ENCODE peak calls at places on chromosomes 12 and 14, in ten cellular contexts. One of them, this sample, is unnamed.

GRCh38 chr12:6635375-6635855 is 344 bp downstream of the LPAR5 start:
- DNase-seq in sigmoid colon: no peak
- DNase-seq in A549: no peak
- DNase-seq in tibial nerve: no peak
- DNase-seq in HCT116: no peak
- DNase-seq in heart left ventricle: no peak
- DNase-seq in NB4: peak; percentile 78
- DNase-seq in IMR-90: no peak
- DNase-seq in ovary: no peak
- DNase-seq in right lobe of liver: no peak
- DNase-seq in this sample: no peak

GRCh38 chr12:104720346-104721064 is 237.6 kb downstream of the SLC41A2 start:
- DNase-seq in sigmoid colon: no peak
- DNase-seq in A549: no peak
- DNase-seq in tibial nerve: no peak
- DNase-seq in HCT116: no peak
- DNase-seq in heart left ventricle: no peak
- DNase-seq in NB4: no peak
- DNase-seq in IMR-90: peak; percentile 47
- DNase-seq in ovary: no peak
- DNase-seq in right lobe of liver: no peak
- DNase-seq in this sample: no peak

GRCh38 chr14:72559669-72560068 is 334.2 kb downstream of the DPF3 start:
- DNase-seq in sigmoid colon: no peak
- DNase-seq in A549: no peak
- DNase-seq in tibial nerve: no peak
- DNase-seq in HCT116: no peak
- DNase-seq in heart left ventricle: no peak
- DNase-seq in NB4: no peak
- DNase-seq in IMR-90: no peak
- DNase-seq in ovary: no peak
- DNase-seq in right lobe of liver: no peak
- DNase-seq in this sample: no peak

GRCh38 chr12:31973818-31974217 is 14.6 kb downstream of the RESF1 start:
- DNase-seq in sigmoid colon: no peak
- DNase-seq in A549: no peak
- DNase-seq in tibial nerve: no peak
- DNase-seq in HCT116: no peak
- DNase-seq in heart left ventricle: no peak
- DNase-seq in NB4: no peak
- DNase-seq in IMR-90: no peak
- DNase-seq in ovary: no peak
- DNase-seq in right lobe of liver: no peak
- DNase-seq in this sample: no peak

GRCh38 chr12:3600039-3600720 is 109.2 kb downstream of the PRMT8 start:
- DNase-seq in sigmoid colon: no peak
- DNase-seq in A549: no peak
- DNase-seq in tibial nerve: no peak
- DNase-seq in HCT116: no peak
- DNase-seq in heart left ventricle: no peak
- DNase-seq in NB4: no peak
- DNase-seq in IMR-90: no peak
- DNase-seq in ovary: no peak
- DNase-seq in right lobe of liver: no peak
- DNase-seq in this sample: no peak

GRCh38 chr14:88554458-88555286 is at the start of gene PTPN21:
- DNase-seq in sigmoid colon: peak; percentile 88
- DNase-seq in A549: peak; percentile 62
- DNase-seq in tibial nerve: peak; percentile 57
- DNase-seq in HCT116: no peak
- DNase-seq in heart left ventricle: peak; percentile 85
- DNase-seq in NB4: peak; percentile 58
- DNase-seq in IMR-90: peak; percentile 64
- DNase-seq in ovary: peak; percentile 82
- DNase-seq in right lobe of liver: peak; percentile 87
- DNase-seq in this sample: peak; percentile 83

GRCh38 chr12:45615268-45615667 is 114.2 kb upstream of the ARID2 start:
- DNase-seq in sigmoid colon: no peak
- DNase-seq in A549: no peak
- DNase-seq in tibial nerve: no peak
- DNase-seq in HCT116: no peak
- DNase-seq in heart left ventricle: no peak
- DNase-seq in NB4: peak; percentile 33
- DNase-seq in IMR-90: peak; percentile 81
- DNase-seq in ovary: no peak
- DNase-seq in right lobe of liver: no peak
- DNase-seq in this sample: no peak

GRCh38 chr12:71438670-71439361 is 782 bp upstream of the LGR5 start:
- DNase-seq in sigmoid colon: no peak
- DNase-seq in A549: no peak
- DNase-seq in tibial nerve: no peak
- DNase-seq in HCT116: no peak
- DNase-seq in heart left ventricle: no peak
- DNase-seq in NB4: no peak
- DNase-seq in IMR-90: no peak
- DNase-seq in ovary: no peak
- DNase-seq in right lobe of liver: no peak
- DNase-seq in this sample: no peak

GRCh38 chr14:102594514-102595175 is 2.2 kb downstream of the RCOR1 start:
- DNase-seq in sigmoid colon: peak; percentile 81
- DNase-seq in A549: peak; percentile 93
- DNase-seq in tibial nerve: peak; percentile 77
- DNase-seq in HCT116: peak; percentile 63
- DNase-seq in heart left ventricle: peak; percentile 62
- DNase-seq in NB4: peak; percentile 88
- DNase-seq in IMR-90: peak; percentile 69
- DNase-seq in ovary: peak; percentile 56
- DNase-seq in right lobe of liver: peak; percentile 58
- DNase-seq in this sample: peak; percentile 42

GRCh38 chr14:93986972-93987371 is 10.1 kb upstream of the CCDC197 start:
- DNase-seq in sigmoid colon: no peak
- DNase-seq in A549: no peak
- DNase-seq in tibial nerve: no peak
- DNase-seq in HCT116: no peak
- DNase-seq in heart left ventricle: no peak
- DNase-seq in NB4: no peak
- DNase-seq in IMR-90: no peak
- DNase-seq in ovary: no peak
- DNase-seq in right lobe of liver: no peak
- DNase-seq in this sample: no peak

GRCh38 chr12:109458771-109459208 is 18.3 kb downstream of the KCTD10 start:
- DNase-seq in sigmoid colon: no peak
- DNase-seq in A549: no peak
- DNase-seq in tibial nerve: no peak
- DNase-seq in HCT116: no peak
- DNase-seq in heart left ventricle: no peak
- DNase-seq in NB4: no peak
- DNase-seq in IMR-90: peak; percentile 74
- DNase-seq in ovary: no peak
- DNase-seq in right lobe of liver: no peak
- DNase-seq in this sample: no peak

GRCh38 chr12:57592551-57593165 is 1.7 kb downstream of the PIP4K2C start:
- DNase-seq in sigmoid colon: no peak
- DNase-seq in A549: no peak
- DNase-seq in tibial nerve: no peak
- DNase-seq in HCT116: no peak
- DNase-seq in heart left ventricle: no peak
- DNase-seq in NB4: no peak
- DNase-seq in IMR-90: peak; percentile 30
- DNase-seq in ovary: no peak
- DNase-seq in right lobe of liver: no peak
- DNase-seq in this sample: no peak

GRCh38 chr12:124758266-124759200 is 105.1 kb downstream of the SCARB1 start:
- DNase-seq in sigmoid colon: no peak
- DNase-seq in A549: no peak
- DNase-seq in tibial nerve: no peak
- DNase-seq in HCT116: no peak
- DNase-seq in heart left ventricle: no peak
- DNase-seq in NB4: no peak
- DNase-seq in IMR-90: no peak
- DNase-seq in ovary: no peak
- DNase-seq in right lobe of liver: no peak
- DNase-seq in this sample: no peak

GRCh38 chr12:113325938-113326337 is 9.0 kb downstream of the SLC8B1 start:
- DNase-seq in sigmoid colon: peak; percentile 78
- DNase-seq in A549: no peak
- DNase-seq in tibial nerve: no peak
- DNase-seq in HCT116: no peak
- DNase-seq in heart left ventricle: peak; percentile 48
- DNase-seq in NB4: no peak
- DNase-seq in IMR-90: peak; percentile 75
- DNase-seq in ovary: no peak
- DNase-seq in right lobe of liver: no peak
- DNase-seq in this sample: peak; percentile 46

GRCh38 chr14:27075503-27075902 is 477.7 kb upstream of the NOVA1 start:
- DNase-seq in sigmoid colon: no peak
- DNase-seq in A549: no peak
- DNase-seq in tibial nerve: no peak
- DNase-seq in HCT116: no peak
- DNase-seq in heart left ventricle: no peak
- DNase-seq in NB4: no peak
- DNase-seq in IMR-90: no peak
- DNase-seq in ovary: no peak
- DNase-seq in right lobe of liver: no peak
- DNase-seq in this sample: no peak

GRCh38 chr12:14554281-14555008 is 13.2 kb downstream of the PLBD1 start:
- DNase-seq in sigmoid colon: peak; percentile 87
- DNase-seq in A549: no peak
- DNase-seq in tibial nerve: peak; percentile 64
- DNase-seq in HCT116: peak; percentile 13
- DNase-seq in heart left ventricle: peak; percentile 88
- DNase-seq in NB4: peak; percentile 26
- DNase-seq in IMR-90: no peak
- DNase-seq in ovary: peak; percentile 42
- DNase-seq in right lobe of liver: peak; percentile 71
- DNase-seq in this sample: peak; percentile 36

GRCh38 chr14:57189070-57189469 is 79.6 kb downstream of the EXOC5 start:
- DNase-seq in sigmoid colon: no peak
- DNase-seq in A549: peak; percentile 6
- DNase-seq in tibial nerve: no peak
- DNase-seq in HCT116: peak; percentile 15
- DNase-seq in heart left ventricle: no peak
- DNase-seq in NB4: peak; percentile 8
- DNase-seq in IMR-90: peak; percentile 11
- DNase-seq in ovary: no peak
- DNase-seq in right lobe of liver: no peak
- DNase-seq in this sample: no peak

GRCh38 chr14:52467515-52468266 is 84.6 kb downstream of the TXNDC16 start:
- DNase-seq in sigmoid colon: no peak
- DNase-seq in A549: no peak
- DNase-seq in tibial nerve: no peak
- DNase-seq in HCT116: no peak
- DNase-seq in heart left ventricle: no peak
- DNase-seq in NB4: no peak
- DNase-seq in IMR-90: no peak
- DNase-seq in ovary: no peak
- DNase-seq in right lobe of liver: no peak
- DNase-seq in this sample: no peak

GRCh38 chr14:95460647-95461478 is 55.6 kb downstream of the SYNE3 start:
- DNase-seq in sigmoid colon: peak; percentile 88
- DNase-seq in A549: peak; percentile 61
- DNase-seq in tibial nerve: no peak
- DNase-seq in HCT116: peak; percentile 37
- DNase-seq in heart left ventricle: no peak
- DNase-seq in NB4: no peak
- DNase-seq in IMR-90: peak; percentile 79
- DNase-seq in ovary: peak; percentile 60
- DNase-seq in right lobe of liver: no peak
- DNase-seq in this sample: peak; percentile 51

GRCh38 chr14:65044596-65044959 is 57.7 kb downstream of the MAX start:
- DNase-seq in sigmoid colon: no peak
- DNase-seq in A549: no peak
- DNase-seq in tibial nerve: no peak
- DNase-seq in HCT116: no peak
- DNase-seq in heart left ventricle: no peak
- DNase-seq in NB4: peak; percentile 99
- DNase-seq in IMR-90: no peak
- DNase-seq in ovary: no peak
- DNase-seq in right lobe of liver: no peak
- DNase-seq in this sample: no peak
- TF ChIP-seq POLR2A in sigmoid colon: no peak
- TF ChIP-seq POLR2A in A549: no peak
- TF ChIP-seq POLR2A in tibial nerve: no peak
- TF ChIP-seq POLR2A in HCT116: no peak
- TF ChIP-seq POLR2A in heart left ventricle: no peak
- TF ChIP-seq POLR2A in NB4: peak; percentile 34
- TF ChIP-seq POLR2A in IMR-90: no peak
- TF ChIP-seq POLR2A in ovary: no peak
- TF ChIP-seq POLR2A in right lobe of liver: no peak
- TF ChIP-seq POLR2A in this sample: no peak

GRCh38 chr14:39025810-39026627 is 77.0 kb downstream of the SEC23A start:
- DNase-seq in sigmoid colon: no peak
- DNase-seq in A549: no peak
- DNase-seq in tibial nerve: no peak
- DNase-seq in HCT116: no peak
- DNase-seq in heart left ventricle: no peak
- DNase-seq in NB4: peak; percentile 14
- DNase-seq in IMR-90: no peak
- DNase-seq in ovary: no peak
- DNase-seq in right lobe of liver: no peak
- DNase-seq in this sample: no peak
- TF ChIP-seq CTCF in sigmoid colon: no peak
- TF ChIP-seq CTCF in A549: no peak
- TF ChIP-seq CTCF in tibial nerve: no peak
- TF ChIP-seq CTCF in HCT116: no peak
- TF ChIP-seq CTCF in heart left ventricle: no peak
- TF ChIP-seq CTCF in NB4: no peak
- TF ChIP-seq CTCF in IMR-90: no peak
- TF ChIP-seq CTCF in ovary: no peak
- TF ChIP-seq CTCF in right lobe of liver: no peak
- TF ChIP-seq CTCF in this sample: no peak

DNA sequence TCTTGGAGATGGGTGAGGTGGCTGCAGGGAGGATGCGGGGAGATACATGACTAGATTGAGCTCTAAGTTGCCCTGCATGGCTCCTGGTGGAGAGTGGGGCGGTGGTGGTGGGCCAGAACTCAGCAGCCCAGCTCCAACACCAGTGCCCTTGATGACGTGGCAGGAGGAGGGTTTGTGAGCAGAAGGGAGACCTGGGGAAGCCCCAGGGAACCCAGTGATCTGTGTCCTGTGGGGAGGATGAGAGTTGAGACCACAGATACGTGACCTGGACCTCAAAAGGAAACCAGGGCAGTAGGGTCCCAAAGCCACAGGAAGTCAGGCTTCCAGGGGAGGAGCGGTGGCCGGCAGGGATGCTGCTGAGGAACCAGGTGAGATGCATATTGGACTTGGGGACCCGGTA is 989.1 kb upstream of the TMEM132C start:
- DNase-seq in sigmoid colon: no peak
- DNase-seq in A549: no peak
- DNase-seq in tibial nerve: no peak
- DNase-seq in HCT116: no peak
- DNase-seq in heart left ventricle: no peak
- DNase-seq in NB4: no peak
- DNase-seq in IMR-90: no peak
- DNase-seq in ovary: no peak
- DNase-seq in right lobe of liver: no peak
- DNase-seq in this sample: no peak
- TF ChIP-seq POLR2A in sigmoid colon: no peak
- TF ChIP-seq POLR2A in A549: no peak
- TF ChIP-seq POLR2A in tibial nerve: no peak
- TF ChIP-seq POLR2A in HCT116: no peak
- TF ChIP-seq POLR2A in heart left ventricle: no peak
- TF ChIP-seq POLR2A in NB4: no peak
- TF ChIP-seq POLR2A in IMR-90: no peak
- TF ChIP-seq POLR2A in ovary: no peak
- TF ChIP-seq POLR2A in right lobe of liver: no peak
- TF ChIP-seq POLR2A in this sample: no peak

GRCh38 chr14:31270196-31270772 is 62.7 kb upstream of the HECTD1 start:
- DNase-seq in sigmoid colon: no peak
- DNase-seq in A549: no peak
- DNase-seq in tibial nerve: no peak
- DNase-seq in HCT116: no peak
- DNase-seq in heart left ventricle: no peak
- DNase-seq in NB4: peak; percentile 29
- DNase-seq in IMR-90: no peak
- DNase-seq in ovary: no peak
- DNase-seq in right lobe of liver: no peak
- DNase-seq in this sample: no peak
- TF ChIP-seq CTCF in sigmoid colon: no peak
- TF ChIP-seq CTCF in A549: peak; percentile 14
- TF ChIP-seq CTCF in tibial nerve: no peak
- TF ChIP-seq CTCF in HCT116: peak; percentile 41
- TF ChIP-seq CTCF in heart left ventricle: peak; percentile 40
- TF ChIP-seq CTCF in NB4: peak; percentile 22
- TF ChIP-seq CTCF in IMR-90: peak; percentile 15
- TF ChIP-seq CTCF in ovary: no peak
- TF ChIP-seq CTCF in right lobe of liver: peak; percentile 26
- TF ChIP-seq CTCF in this sample: no peak

This sample was measured in uterus.